ENCODE peak calls at places on chromosomes 12 and 14, in nine cellular contexts. One of them, this sample, is unnamed. For H3K36me3, the result is how much of the 10 kb centered on the place peaks cover.

GRCh38 chr12:125403145-125403789 is 338.0 kb downstream of the AACS start:
- DNase-seq in mammary epithelial cell: peak
- DNase-seq in ovary: no peak
- DNase-seq in tibial artery: no peak
- DNase-seq in esophagus squamous epithelium: no peak
- DNase-seq in psoas muscle: no peak
- DNase-seq in Peyer's patch: no peak
- DNase-seq in adrenal gland: peak
- DNase-seq in bronchial epithelial cell: peak
- DNase-seq in this sample: no peak

GRCh38 chr12:31584782-31585181 is 6.2 kb downstream of the DENND5B start:
- DNase-seq in adrenal gland: no peak
- DNase-seq in tibial artery: no peak
- DNase-seq in ovary: no peak
- DNase-seq in esophagus squamous epithelium: no peak
- DNase-seq in bronchial epithelial cell: no peak
- DNase-seq in psoas muscle: no peak
- DNase-seq in Peyer's patch: no peak
- DNase-seq in mammary epithelial cell: no peak
- DNase-seq in this sample: no peak

GRCh38 chr14:22593189-22593588 is 4.2 kb upstream of the DAD1 start:
- DNase-seq in esophagus squamous epithelium: no peak
- DNase-seq in adrenal gland: no peak
- DNase-seq in mammary epithelial cell: no peak
- DNase-seq in ovary: no peak
- DNase-seq in bronchial epithelial cell: no peak
- DNase-seq in Peyer's patch: no peak
- DNase-seq in psoas muscle: no peak
- DNase-seq in tibial artery: no peak
- DNase-seq in this sample: no peak

GRCh38 chr12:65999564-66000280 is 130.8 kb downstream of the LLPH start:
- DNase-seq in Peyer's patch: no peak
- DNase-seq in bronchial epithelial cell: peak
- DNase-seq in esophagus squamous epithelium: no peak
- DNase-seq in mammary epithelial cell: peak
- DNase-seq in tibial artery: no peak
- DNase-seq in ovary: no peak
- DNase-seq in psoas muscle: no peak
- DNase-seq in adrenal gland: no peak
- DNase-seq in this sample: peak

GRCh38 chr12:127773520-127773919 is 493.4 kb upstream of the TMEM132C start:
- DNase-seq in psoas muscle: no peak
- DNase-seq in Peyer's patch: no peak
- DNase-seq in tibial artery: no peak
- DNase-seq in adrenal gland: no peak
- DNase-seq in esophagus squamous epithelium: no peak
- DNase-seq in bronchial epithelial cell: no peak
- DNase-seq in ovary: no peak
- DNase-seq in mammary epithelial cell: no peak
- DNase-seq in this sample: no peak

GRCh38 chr12:31773223-31773750 is 44.5 kb upstream of the AMN1 start:
- DNase-seq in adrenal gland: no peak
- DNase-seq in psoas muscle: no peak
- DNase-seq in Peyer's patch: no peak
- DNase-seq in bronchial epithelial cell: no peak
- DNase-seq in tibial artery: no peak
- DNase-seq in esophagus squamous epithelium: no peak
- DNase-seq in ovary: no peak
- DNase-seq in mammary epithelial cell: no peak
- DNase-seq in this sample: no peak

GRCh38 chr14:68297871-68298468 is 478.4 kb downstream of the RAD51B start:
- DNase-seq in tibial artery: no peak
- DNase-seq in adrenal gland: no peak
- DNase-seq in Peyer's patch: no peak
- DNase-seq in mammary epithelial cell: no peak
- DNase-seq in bronchial epithelial cell: no peak
- DNase-seq in esophagus squamous epithelium: no peak
- DNase-seq in psoas muscle: no peak
- DNase-seq in ovary: no peak
- DNase-seq in this sample: no peak

GRCh38 chr14:100120522-100121269 is 38.7 kb downstream of the DEGS2 start:
- DNase-seq in bronchial epithelial cell: no peak
- DNase-seq in adrenal gland: no peak
- DNase-seq in Peyer's patch: no peak
- DNase-seq in esophagus squamous epithelium: no peak
- DNase-seq in tibial artery: no peak
- DNase-seq in psoas muscle: no peak
- DNase-seq in ovary: no peak
- DNase-seq in mammary epithelial cell: no peak
- DNase-seq in this sample: no peak

GRCh38 chr12:3421599-3421998 is 69.4 kb upstream of the PRMT8 start:
- DNase-seq in tibial artery: no peak
- DNase-seq in mammary epithelial cell: no peak
- DNase-seq in ovary: no peak
- DNase-seq in bronchial epithelial cell: no peak
- DNase-seq in adrenal gland: no peak
- DNase-seq in psoas muscle: no peak
- DNase-seq in esophagus squamous epithelium: no peak
- DNase-seq in Peyer's patch: no peak
- DNase-seq in this sample: no peak

GRCh38 chr12:18794000-18794399 is 56.1 kb downstream of the CAPZA3 start:
- DNase-seq in tibial artery: no peak
- DNase-seq in adrenal gland: no peak
- DNase-seq in bronchial epithelial cell: peak
- DNase-seq in ovary: no peak
- DNase-seq in esophagus squamous epithelium: no peak
- DNase-seq in psoas muscle: no peak
- DNase-seq in Peyer's patch: no peak
- DNase-seq in mammary epithelial cell: no peak
- DNase-seq in this sample: no peak

GRCh38 chr12:75960086-75960910 is 71.3 kb downstream of the PHLDA1 start:
- DNase-seq in esophagus squamous epithelium: no peak
- DNase-seq in tibial artery: no peak
- DNase-seq in psoas muscle: no peak
- DNase-seq in ovary: no peak
- DNase-seq in Peyer's patch: peak
- DNase-seq in adrenal gland: no peak
- DNase-seq in bronchial epithelial cell: no peak
- DNase-seq in mammary epithelial cell: no peak
- DNase-seq in this sample: no peak

GRCh38 chr12:57001448-57001906 is 4.9 kb downstream of the ZBTB39 start:
- DNase-seq in adrenal gland: peak
- DNase-seq in mammary epithelial cell: peak
- DNase-seq in Peyer's patch: peak
- DNase-seq in bronchial epithelial cell: peak
- DNase-seq in tibial artery: peak
- DNase-seq in psoas muscle: peak
- DNase-seq in ovary: peak
- DNase-seq in esophagus squamous epithelium: no peak
- DNase-seq in this sample: no peak

GRCh38 chr12:81077329-81077685 is 572 bp upstream of the ACSS3 start:
- DNase-seq in tibial artery: no peak
- DNase-seq in bronchial epithelial cell: no peak
- DNase-seq in Peyer's patch: no peak
- DNase-seq in ovary: peak
- DNase-seq in adrenal gland: peak
- DNase-seq in mammary epithelial cell: no peak
- DNase-seq in esophagus squamous epithelium: no peak
- DNase-seq in psoas muscle: peak
- DNase-seq in this sample: no peak

GRCh38 chr14:68408680-68409079 is 384.2 kb downstream of the ZFP36L1 start:
- DNase-seq in mammary epithelial cell: no peak
- DNase-seq in esophagus squamous epithelium: no peak
- DNase-seq in tibial artery: no peak
- DNase-seq in bronchial epithelial cell: no peak
- DNase-seq in psoas muscle: no peak
- DNase-seq in adrenal gland: no peak
- DNase-seq in ovary: no peak
- DNase-seq in Peyer's patch: no peak
- DNase-seq in this sample: no peak

GRCh38 chr14:37591311-37591940 is 3.6 kb downstream of the FOXA1 start:
- DNase-seq in adrenal gland: no peak
- DNase-seq in mammary epithelial cell: no peak
- DNase-seq in tibial artery: no peak
- DNase-seq in ovary: no peak
- DNase-seq in psoas muscle: no peak
- DNase-seq in esophagus squamous epithelium: no peak
- DNase-seq in Peyer's patch: peak
- DNase-seq in bronchial epithelial cell: peak
- DNase-seq in this sample: no peak

GRCh38 chr14:70955543-70956480 is 48.6 kb downstream of the PCNX1 start:
- DNase-seq in adrenal gland: no peak
- DNase-seq in bronchial epithelial cell: peak
- DNase-seq in mammary epithelial cell: no peak
- DNase-seq in tibial artery: no peak
- DNase-seq in psoas muscle: no peak
- DNase-seq in esophagus squamous epithelium: no peak
- DNase-seq in Peyer's patch: no peak
- DNase-seq in ovary: no peak
- DNase-seq in this sample: no peak

GRCh38 chr14:78788467-78789360 is 618.5 kb downstream of the NRXN3 start:
- DNase-seq in adrenal gland: no peak
- DNase-seq in tibial artery: no peak
- DNase-seq in bronchial epithelial cell: peak
- DNase-seq in Peyer's patch: no peak
- DNase-seq in ovary: no peak
- DNase-seq in esophagus squamous epithelium: no peak
- DNase-seq in mammary epithelial cell: peak
- DNase-seq in psoas muscle: no peak
- DNase-seq in this sample: no peak

GRCh38 chr12:546920-547845 is 87.4 kb downstream of the B4GALNT3 start:
- DNase-seq in ovary: peak
- DNase-seq in mammary epithelial cell: peak
- DNase-seq in Peyer's patch: peak
- DNase-seq in psoas muscle: peak
- DNase-seq in esophagus squamous epithelium: no peak
- DNase-seq in bronchial epithelial cell: peak
- DNase-seq in tibial artery: no peak
- DNase-seq in adrenal gland: peak
- DNase-seq in this sample: no peak

GRCh38 chr12:127619869-127620769 is 646.9 kb upstream of the TMEM132C start:
- DNase-seq in psoas muscle: no peak
- DNase-seq in esophagus squamous epithelium: no peak
- DNase-seq in adrenal gland: no peak
- DNase-seq in bronchial epithelial cell: no peak
- DNase-seq in mammary epithelial cell: no peak
- DNase-seq in ovary: no peak
- DNase-seq in tibial artery: no peak
- DNase-seq in Peyer's patch: no peak
- DNase-seq in this sample: no peak

GRCh38 chr12:12508612-12509011 is 54.1 kb downstream of the DUSP16 start:
- DNase-seq in psoas muscle: no peak
- DNase-seq in tibial artery: no peak
- DNase-seq in ovary: no peak
- DNase-seq in bronchial epithelial cell: peak
- DNase-seq in mammary epithelial cell: peak
- DNase-seq in Peyer's patch: no peak
- DNase-seq in esophagus squamous epithelium: no peak
- DNase-seq in adrenal gland: no peak
- DNase-seq in this sample: no peak

GRCh38 chr12:1851126-1851791 is 30.9 kb downstream of the LRTM2 start:
- DNase-seq in mammary epithelial cell: peak
- DNase-seq in psoas muscle: no peak
- DNase-seq in bronchial epithelial cell: peak
- DNase-seq in adrenal gland: no peak
- DNase-seq in Peyer's patch: no peak
- DNase-seq in ovary: no peak
- DNase-seq in tibial artery: no peak
- DNase-seq in esophagus squamous epithelium: no peak
- DNase-seq in this sample: no peak

GRCh38 chr14:67491741-67492504 is 3.4 kb upstream of the TMEM229B start:
- DNase-seq in mammary epithelial cell: no peak
- DNase-seq in psoas muscle: no peak
- DNase-seq in esophagus squamous epithelium: no peak
- DNase-seq in tibial artery: no peak
- DNase-seq in ovary: no peak
- DNase-seq in Peyer's patch: no peak
- DNase-seq in bronchial epithelial cell: no peak
- DNase-seq in adrenal gland: no peak
- DNase-seq in this sample: no peak

DNA sequence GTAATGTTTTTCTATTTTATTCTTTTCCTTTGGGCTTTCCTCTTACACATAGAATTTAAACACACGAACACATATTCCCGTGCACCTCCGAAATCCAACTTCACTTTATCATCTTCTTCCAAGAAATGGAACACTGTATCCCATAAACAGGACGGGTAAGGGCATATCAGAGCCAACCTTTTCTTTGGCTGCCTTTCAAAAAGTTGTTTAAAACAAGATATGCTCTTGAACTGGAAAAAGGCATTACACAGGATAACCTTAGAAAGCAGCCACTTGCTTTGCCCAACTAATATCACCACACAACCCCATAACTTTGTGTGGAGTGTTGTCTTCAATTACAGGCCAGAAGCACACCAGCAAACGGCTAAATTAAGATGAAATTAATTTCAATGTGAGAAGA is 65.3 kb upstream of the CDKN3 start:
- DNase-seq in ovary: no peak
- DNase-seq in bronchial epithelial cell: no peak
- DNase-seq in mammary epithelial cell: no peak
- DNase-seq in psoas muscle: no peak
- DNase-seq in Peyer's patch: no peak
- DNase-seq in adrenal gland: no peak
- DNase-seq in tibial artery: no peak
- DNase-seq in esophagus squamous epithelium: no peak
- DNase-seq in this sample: no peak
- H3K36me3 ChIP-seq in ovary: under half
- H3K36me3 ChIP-seq in bronchial epithelial cell: under half
- H3K36me3 ChIP-seq in mammary epithelial cell: under half
- H3K36me3 ChIP-seq in psoas muscle: under half
- H3K36me3 ChIP-seq in Peyer's patch: under half
- H3K36me3 ChIP-seq in adrenal gland: under half
- H3K36me3 ChIP-seq in tibial artery: under half
- H3K36me3 ChIP-seq in esophagus squamous epithelium: under half
- H3K36me3 ChIP-seq in this sample: under half

GRCh38 chr14:95117937-95118726 is 39.2 kb downstream of the DICER1 start:
- DNase-seq in ovary: no peak
- DNase-seq in tibial artery: no peak
- DNase-seq in bronchial epithelial cell: no peak
- DNase-seq in psoas muscle: no peak
- DNase-seq in adrenal gland: no peak
- DNase-seq in mammary epithelial cell: no peak
- DNase-seq in Peyer's patch: no peak
- DNase-seq in esophagus squamous epithelium: no peak
- DNase-seq in this sample: no peak
- H3K36me3 ChIP-seq in ovary: under half
- H3K36me3 ChIP-seq in tibial artery: under half
- H3K36me3 ChIP-seq in bronchial epithelial cell: under half
- H3K36me3 ChIP-seq in psoas muscle: under half
- H3K36me3 ChIP-seq in adrenal gland: under half
- H3K36me3 ChIP-seq in mammary epithelial cell: under half
- H3K36me3 ChIP-seq in Peyer's patch: under half
- H3K36me3 ChIP-seq in esophagus squamous epithelium: under half
- H3K36me3 ChIP-seq in this sample: under half

GRCh38 chr14:34778744-34779143 is 64.4 kb upstream of the CFL2 start:
- DNase-seq in psoas muscle: no peak
- DNase-seq in bronchial epithelial cell: no peak
- DNase-seq in esophagus squamous epithelium: no peak
- DNase-seq in tibial artery: no peak
- DNase-seq in Peyer's patch: no peak
- DNase-seq in ovary: no peak
- DNase-seq in mammary epithelial cell: no peak
- DNase-seq in adrenal gland: no peak
- DNase-seq in this sample: no peak
- H3K36me3 ChIP-seq in psoas muscle: under half
- H3K36me3 ChIP-seq in bronchial epithelial cell: under half
- H3K36me3 ChIP-seq in esophagus squamous epithelium: under half
- H3K36me3 ChIP-seq in tibial artery: half or more
- H3K36me3 ChIP-seq in Peyer's patch: half or more
- H3K36me3 ChIP-seq in ovary: under half
- H3K36me3 ChIP-seq in mammary epithelial cell: under half
- H3K36me3 ChIP-seq in adrenal gland: under half
- H3K36me3 ChIP-seq in this sample: under half

GRCh38 chr12:118038122-118038521 is 21.6 kb downstream of the RFC5 start:
- DNase-seq in psoas muscle: no peak
- DNase-seq in esophagus squamous epithelium: no peak
- DNase-seq in ovary: no peak
- DNase-seq in tibial artery: no peak
- DNase-seq in mammary epithelial cell: no peak
- DNase-seq in bronchial epithelial cell: no peak
- DNase-seq in adrenal gland: no peak
- DNase-seq in Peyer's patch: no peak
- DNase-seq in this sample: no peak
- H3K36me3 ChIP-seq in psoas muscle: under half
- H3K36me3 ChIP-seq in esophagus squamous epithelium: under half
- H3K36me3 ChIP-seq in ovary: under half
- H3K36me3 ChIP-seq in tibial artery: half or more
- H3K36me3 ChIP-seq in mammary epithelial cell: under half
- H3K36me3 ChIP-seq in bronchial epithelial cell: under half
- H3K36me3 ChIP-seq in adrenal gland: half or more
- H3K36me3 ChIP-seq in Peyer's patch: half or more
- H3K36me3 ChIP-seq in this sample: under half